ENCODE peak calls at places on chromosomes 12 and 14, in eight cellular contexts. G is cardiac muscle cell; K is psoas muscle; B is upper lobe of right lung; O is RWPE2; J is CD8-positive, alpha-beta T cell; W is CD4-positive, alpha-beta memory T cell; L is A549. D is an unnamed sample.

GRCh38 chr14:104665663-104666522 is 23.5 kb upstream of the INF2 start:
- DNase-seq in G (no peak), K (no peak), B (peak; percentile 77), O (peak; percentile 60), J (peak; percentile 54), W (peak; percentile 59), L (peak; percentile 86), D (no peak)

GRCh38 chr12:24133385-24133784 is 183.9 kb upstream of the SOX5 start:
- DNase-seq in G (no peak), K (no peak), B (no peak), O (no peak), J (no peak), W (no peak), L (no peak), D (no peak)

GRCh38 chr14:24094839-24095195 is 706 bp downstream of the PCK2 start:
- DNase-seq in G (no peak), K (no peak), B (peak; percentile 70), O (no peak), J (no peak), W (peak; percentile 10), L (no peak), D (no peak)

GRCh38 chr12:98373019-98373554 is 142.3 kb upstream of the TMPO start:
- DNase-seq in G (peak; percentile 57), K (no peak), B (no peak), O (no peak), J (no peak), W (no peak), L (peak; percentile 38), D (no peak)

GRCh38 chr12:5944053-5944452 is 1.0 kb downstream of the ANO2 start:
- DNase-seq in G (no peak), K (no peak), B (no peak), O (no peak), J (no peak), W (no peak), L (no peak), D (no peak)

GRCh38 chr12:92476844-92477243 is 225.9 kb upstream of the PLEKHG7 start:
- DNase-seq in G (no peak), K (no peak), B (no peak), O (no peak), J (no peak), W (no peak), L (no peak), D (no peak)

GRCh38 chr14:103021817-103022668 is 35.3 kb downstream of the CDC42BPB start:
- DNase-seq in G (no peak), K (no peak), B (no peak), O (peak; percentile 64), J (no peak), W (no peak), L (no peak), D (no peak)

GRCh38 chr12:45232771-45233372 is 17.0 kb downstream of the ANO6 start:
- DNase-seq in G (no peak), K (peak; percentile 64), B (no peak), O (peak; percentile 82), J (no peak), W (no peak), L (peak; percentile 92), D (peak; percentile 66)

GRCh38 chr14:68630611-68631013 is 162.3 kb downstream of the ZFP36L1 start:
- DNase-seq in G (no peak), K (no peak), B (no peak), O (no peak), J (no peak), W (no peak), L (no peak), D (no peak)

GRCh38 chr14:24376448-24377070 is 8.6 kb downstream of the NFATC4 start:
- DNase-seq in G (no peak), K (no peak), B (no peak), O (no peak), J (no peak), W (no peak), L (no peak), D (no peak)

GRCh38 chr14:52333823-52334657 is 19.9 kb downstream of the PTGER2 start:
- DNase-seq in G (no peak), K (no peak), B (no peak), O (no peak), J (no peak), W (no peak), L (no peak), D (no peak)

GRCh38 chr14:60250318-60251035 is 1.5 kb downstream of the PPM1A start:
- DNase-seq in G (no peak), K (no peak), B (no peak), O (no peak), J (no peak), W (no peak), L (no peak), D (no peak)

GRCh38 chr14:76950043-76951020 is 78.2 kb downstream of the IRF2BPL start:
- DNase-seq in G (no peak), K (no peak), B (no peak), O (no peak), J (no peak), W (no peak), L (no peak), D (no peak)

GRCh38 chr12:70576341-70577282 is 60.6 kb downstream of the PTPRB start:
- DNase-seq in G (peak; percentile 78), K (no peak), B (no peak), O (no peak), J (no peak), W (peak; percentile 42), L (peak; percentile 51), D (no peak)

GRCh38 chr14:52142504-52142903 is 73.6 kb upstream of the NID2 start:
- DNase-seq in G (no peak), K (no peak), B (no peak), O (no peak), J (no peak), W (no peak), L (no peak), D (no peak)

GRCh38 chr14:26395726-26396125 is 202.1 kb downstream of the NOVA1 start:
- DNase-seq in G (no peak), K (no peak), B (no peak), O (no peak), J (no peak), W (no peak), L (no peak), D (no peak)

GRCh38 chr14:26389646-26390508 is 208.0 kb downstream of the NOVA1 start:
- DNase-seq in G (no peak), K (no peak), B (no peak), O (no peak), J (no peak), W (no peak), L (no peak), D (no peak)

GRCh38 chr14:26392498-26392897 is 205.3 kb downstream of the NOVA1 start:
- DNase-seq in G (no peak), K (no peak), B (no peak), O (no peak), J (no peak), W (no peak), L (no peak), D (no peak)

GRCh38 chr14:26398616-26399015 is 199.2 kb downstream of the NOVA1 start:
- DNase-seq in G (no peak), K (no peak), B (no peak), O (no peak), J (no peak), W (no peak), L (no peak), D (no peak)

DNA sequence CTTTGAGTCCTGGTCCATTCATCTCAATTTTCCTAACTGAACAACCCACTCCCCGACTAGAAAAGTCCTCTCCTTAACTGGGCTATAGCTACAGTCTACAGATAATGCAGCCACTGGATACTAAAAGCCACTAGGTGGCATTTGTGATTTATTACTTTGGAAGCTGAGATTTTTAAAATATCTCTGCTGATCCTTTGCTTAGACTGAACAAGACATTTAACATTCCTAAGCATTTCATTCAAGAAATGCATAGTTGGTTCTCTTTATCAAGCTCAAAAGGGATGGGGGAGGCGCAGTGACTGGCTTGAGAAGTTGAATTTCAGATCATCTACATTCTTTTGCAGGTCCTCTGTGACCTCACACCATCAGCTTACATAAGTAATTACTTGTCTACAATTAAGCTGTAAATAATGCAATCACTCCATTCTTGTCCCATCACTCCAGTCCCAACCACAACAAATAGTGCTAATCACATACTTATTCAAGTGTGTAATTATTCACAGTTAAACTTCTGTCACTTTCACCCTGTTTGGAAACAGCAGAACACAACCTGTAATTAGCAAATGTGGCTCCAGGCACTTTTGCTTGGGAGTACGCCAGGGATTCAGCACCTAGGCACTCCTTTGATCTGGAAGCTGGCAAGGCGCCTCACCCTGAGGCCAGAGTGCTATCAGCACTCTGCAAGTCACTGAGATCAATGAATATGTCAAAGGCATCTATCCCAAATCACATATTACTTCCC is 203.5 kb downstream of the NOVA1 start:
- DNase-seq in G (peak; percentile 50), K (no peak), B (no peak), O (no peak), J (no peak), W (no peak), L (peak; percentile 8), D (no peak)
- H3K9me3 ChIP-seq in G (no peaks in the 10 kb centered on the region), K (no peaks in the 10 kb centered on the region), B (no peaks in the 10 kb centered on the region), O (no peaks in the 10 kb centered on the region), J (no peaks in the 10 kb centered on the region), W (no peaks in the 10 kb centered on the region), L (no peaks in the 10 kb centered on the region), D (no peaks in the 10 kb centered on the region)

GRCh38 chr12:34392741-34393085 is 370.4 kb downstream of the ALG10 start:
- DNase-seq in G (no peak), K (no peak), B (no peak), O (peak; percentile 43), J (peak; percentile 11), W (no peak), L (no peak), D (no peak)
- H3K9me3 ChIP-seq in G (no peaks in the 10 kb centered on the region), K (no peaks in the 10 kb centered on the region), B (peaks cover 8% of the 10 kb centered on the region), O (peaks cover 6% of the 10 kb centered on the region), J (no peaks in the 10 kb centered on the region), W (no peaks in the 10 kb centered on the region), L (no peaks in the 10 kb centered on the region), D (peaks cover 100% of the 10 kb centered on the region)

GRCh38 chr14:97056086-97056485 is 258.9 kb downstream of the VRK1 start:
- DNase-seq in G (no peak), K (no peak), B (no peak), O (no peak), J (peak; percentile 22), W (no peak), L (no peak), D (no peak)
- H3K9me3 ChIP-seq in G (no peaks in the 10 kb centered on the region), K (no peaks in the 10 kb centered on the region), B (no peaks in the 10 kb centered on the region), O (no peaks in the 10 kb centered on the region), J (no peaks in the 10 kb centered on the region), W (no peaks in the 10 kb centered on the region), L (no peaks in the 10 kb centered on the region), D (no peaks in the 10 kb centered on the region)

GRCh38 chr12:34341362-34341733 is 319.1 kb downstream of the ALG10 start:
- DNase-seq in G (no peak), K (no peak), B (no peak), O (no peak), J (no peak), W (no peak), L (no peak), D (no peak)

GRCh38 chr12:34343766-34344165 is 321.5 kb downstream of the ALG10 start:
- DNase-seq in G (no peak), K (no peak), B (no peak), O (no peak), J (no peak), W (no peak), L (no peak), D (no peak)

GRCh38 chr12:34342048-34342447 is 319.8 kb downstream of the ALG10 start:
- DNase-seq in G (no peak), K (no peak), B (no peak), O (no peak), J (no peak), W (no peak), L (no peak), D (no peak)

GRCh38 chr12:34344851-34345522 is 322.7 kb downstream of the ALG10 start:
- DNase-seq in G (no peak), K (no peak), B (no peak), O (no peak), J (no peak), W (no peak), L (no peak), D (no peak)

GRCh38 chr12:34343345-34343744 is 321.0 kb downstream of the ALG10 start:
- DNase-seq in G (no peak), K (no peak), B (no peak), O (no peak), J (no peak), W (no peak), L (no peak), D (no peak)
- H3K9me3 ChIP-seq in G (no peaks in the 10 kb centered on the region), K (no peaks in the 10 kb centered on the region), B (no peaks in the 10 kb centered on the region), O (no peaks in the 10 kb centered on the region), J (no peaks in the 10 kb centered on the region), W (no peaks in the 10 kb centered on the region), L (no peaks in the 10 kb centered on the region), D (no peaks in the 10 kb centered on the region)

D was measured in left lung.